ENCODE peak calls at places on chromosomes 11 and 22, in four cellular contexts. One of them, this sample, is unnamed.
A peak's percentile ranks its signal among the peaks of the same experiment; 100 is the strongest.

GRCh38 chr22:25563757-25564319 is 637 bp upstream of the GRK3 start:
- DNase-seq in IMR-90: peak; percentile 6
- DNase-seq in neuronal stem cell: no peak
- DNase-seq in H9: no peak
- DNase-seq in this sample: peak; percentile 31

GRCh38 chr11:33634291-33634834 is 66.3 kb downstream of the C11orf91 start:
- DNase-seq in IMR-90: peak; percentile 82
- DNase-seq in H9: no peak
- DNase-seq in neuronal stem cell: no peak
- DNase-seq in this sample: peak; percentile 34

GRCh38 chr22:37931893-37932389 is 21.5 kb downstream of the C22orf23 start:
- DNase-seq in H9: no peak
- DNase-seq in neuronal stem cell: no peak
- DNase-seq in IMR-90: no peak
- DNase-seq in this sample: no peak

GRCh38 chr22:23278883-23279675 is 98.8 kb downstream of the BCR start:
- DNase-seq in neuronal stem cell: no peak
- DNase-seq in IMR-90: no peak
- DNase-seq in H9: no peak
- DNase-seq in this sample: no peak

GRCh38 chr11:84564180-84564866 is 1062.8 kb downstream of the DLG2 start:
- DNase-seq in IMR-90: peak; percentile 44
- DNase-seq in neuronal stem cell: peak; percentile 35
- DNase-seq in H9: no peak
- DNase-seq in this sample: peak; percentile 43

GRCh38 chr11:35886759-35887158 is 57.1 kb upstream of the LDLRAD3 start:
- DNase-seq in neuronal stem cell: no peak
- DNase-seq in IMR-90: no peak
- DNase-seq in H9: no peak
- DNase-seq in this sample: no peak

GRCh38 chr22:26362471-26362870 is 66.6 kb upstream of the ASPHD2 start:
- DNase-seq in IMR-90: peak; percentile 6
- DNase-seq in H9: no peak
- DNase-seq in neuronal stem cell: no peak
- DNase-seq in this sample: no peak

GRCh38 chr11:77636738-77637344 is 753 bp downstream of the CLNS1A start:
- DNase-seq in H9: no peak
- DNase-seq in neuronal stem cell: no peak
- DNase-seq in IMR-90: no peak
- DNase-seq in this sample: peak; percentile 17

GRCh38 chr11:69495441-69496201 is 14.2 kb downstream of the LINC01488 start:
- DNase-seq in IMR-90: no peak
- DNase-seq in H9: no peak
- DNase-seq in neuronal stem cell: no peak
- DNase-seq in this sample: no peak

GRCh38 chr22:37178350-37179125 is 9.5 kb downstream of the C1QTNF6 start:
- DNase-seq in neuronal stem cell: no peak
- DNase-seq in H9: no peak
- DNase-seq in IMR-90: no peak
- DNase-seq in this sample: no peak

GRCh38 chr11:112159098-112159761 is 4.7 kb downstream of the IL18 start:
- DNase-seq in IMR-90: no peak
- DNase-seq in neuronal stem cell: no peak
- DNase-seq in H9: no peak
- DNase-seq in this sample: no peak

GRCh38 chr11:117662255-117662654 is 134.8 kb downstream of the DSCAML1 start:
- DNase-seq in neuronal stem cell: no peak
- DNase-seq in IMR-90: no peak
- DNase-seq in H9: no peak
- DNase-seq in this sample: no peak

DNA sequence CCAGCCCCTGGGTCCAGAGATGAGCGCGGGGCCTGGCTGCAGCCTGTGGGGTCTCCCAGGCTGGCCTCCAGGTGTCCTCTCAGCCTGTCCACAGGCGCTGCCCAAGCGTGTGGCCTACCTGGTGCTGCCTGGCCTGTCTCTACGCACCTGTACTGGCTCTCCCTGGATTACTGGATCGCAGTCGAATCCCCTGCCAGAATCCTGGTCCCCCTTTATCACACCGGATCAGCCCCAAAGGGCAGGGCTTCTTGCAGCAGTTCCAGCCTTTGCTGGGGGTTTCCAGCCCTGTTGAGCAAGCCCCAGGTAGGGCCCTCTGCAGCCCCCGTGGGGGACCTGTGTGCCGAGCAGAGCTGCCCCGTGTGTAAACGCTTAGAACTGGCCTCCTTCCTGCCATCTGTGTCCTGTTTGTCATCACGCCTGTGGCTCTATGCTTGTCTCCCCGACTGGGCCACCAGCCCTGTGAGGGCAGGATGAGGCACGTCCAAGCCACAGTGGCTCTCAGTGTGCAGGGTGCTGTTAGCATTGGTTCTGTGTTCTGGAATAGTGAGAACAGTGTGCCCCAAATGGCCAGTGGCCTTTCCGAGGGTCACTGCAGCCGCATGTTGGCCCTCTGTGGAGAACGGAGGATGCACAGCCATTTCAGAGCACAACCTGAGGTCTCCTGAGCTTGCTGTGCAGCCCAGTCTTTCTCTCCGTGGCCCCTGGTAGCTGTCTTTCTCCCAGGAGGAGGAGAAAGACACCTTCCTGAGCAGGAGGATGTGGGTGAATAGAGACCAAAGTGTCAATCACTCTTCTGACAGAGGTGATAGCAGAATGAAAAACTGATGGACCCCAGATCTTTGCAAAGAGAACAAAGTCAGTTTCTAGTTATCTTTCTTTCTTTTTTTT is 13.9 kb upstream of the TXNRD2 start:
- DNase-seq in neuronal stem cell: no peak
- DNase-seq in IMR-90: no peak
- DNase-seq in H9: no peak
- DNase-seq in this sample: no peak
- H4K91ac ChIP-seq in neuronal stem cell: no peak overlapping the region
- H4K91ac ChIP-seq in IMR-90: no peak overlapping the region
- H4K91ac ChIP-seq in H9: no peak overlapping the region
- H4K91ac ChIP-seq in this sample: no peak overlapping the region

GRCh38 chr22:19739911-19740449 is 16.6 kb downstream of the GP1BB start:
- DNase-seq in neuronal stem cell: no peak
- DNase-seq in IMR-90: no peak
- DNase-seq in H9: no peak
- DNase-seq in this sample: no peak

GRCh38 chr22:19738664-19739447 is 15.5 kb downstream of the GP1BB start:
- DNase-seq in H9: no peak
- DNase-seq in neuronal stem cell: no peak
- DNase-seq in IMR-90: no peak
- DNase-seq in this sample: no peak

GRCh38 chr22:19737846-19738663 is 14.7 kb downstream of the GP1BB start:
- DNase-seq in H9: no peak
- DNase-seq in neuronal stem cell: no peak
- DNase-seq in IMR-90: no peak
- DNase-seq in this sample: no peak

GRCh38 chr22:19740586-19740985 is 17.2 kb downstream of the GP1BB start:
- DNase-seq in H9: no peak
- DNase-seq in neuronal stem cell: no peak
- DNase-seq in IMR-90: no peak
- DNase-seq in this sample: no peak

DNA sequence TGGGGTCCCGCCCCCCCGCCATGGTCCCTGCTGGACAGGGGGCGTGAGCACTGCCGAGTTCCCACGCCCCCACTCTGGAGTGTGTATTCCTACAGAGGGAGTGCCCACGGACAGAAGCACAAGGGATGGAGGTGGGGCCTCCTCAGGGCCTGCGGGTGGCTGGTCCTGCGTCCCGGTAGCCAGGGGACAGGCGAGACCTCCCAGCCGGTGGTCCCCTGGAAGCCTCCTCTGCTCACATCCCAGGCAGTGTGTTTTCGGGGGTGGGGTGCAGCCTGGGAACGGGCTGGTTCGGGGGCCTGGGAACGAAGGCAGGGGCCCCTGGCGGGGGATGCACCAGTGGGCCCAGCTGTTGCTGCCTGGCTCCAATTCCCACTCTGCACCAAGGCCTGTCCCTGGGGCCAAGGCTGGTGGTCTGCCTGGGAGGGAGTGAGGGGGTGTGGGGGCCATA is 16.1 kb downstream of the GP1BB start:
- DNase-seq in H9: no peak
- DNase-seq in neuronal stem cell: no peak
- DNase-seq in IMR-90: no peak
- DNase-seq in this sample: no peak
- H2BK15ac ChIP-seq in H9: no peak overlapping the region
- H2BK15ac ChIP-seq in neuronal stem cell: peak overlapping the region; percentile 91
- H2BK15ac ChIP-seq in IMR-90: no peak overlapping the region
- H2BK15ac ChIP-seq in this sample: no peak overlapping the region

GRCh38 chr22:46865642-46866041 is 103.2 kb downstream of the TBC1D22A start:
- DNase-seq in IMR-90: no peak
- DNase-seq in H9: no peak
- DNase-seq in neuronal stem cell: no peak
- DNase-seq in this sample: no peak
- H4K91ac ChIP-seq in IMR-90: no peak overlapping the region
- H4K91ac ChIP-seq in H9: no peak overlapping the region
- H4K91ac ChIP-seq in neuronal stem cell: no peak overlapping the region
- H4K91ac ChIP-seq in this sample: no peak overlapping the region

DNA sequence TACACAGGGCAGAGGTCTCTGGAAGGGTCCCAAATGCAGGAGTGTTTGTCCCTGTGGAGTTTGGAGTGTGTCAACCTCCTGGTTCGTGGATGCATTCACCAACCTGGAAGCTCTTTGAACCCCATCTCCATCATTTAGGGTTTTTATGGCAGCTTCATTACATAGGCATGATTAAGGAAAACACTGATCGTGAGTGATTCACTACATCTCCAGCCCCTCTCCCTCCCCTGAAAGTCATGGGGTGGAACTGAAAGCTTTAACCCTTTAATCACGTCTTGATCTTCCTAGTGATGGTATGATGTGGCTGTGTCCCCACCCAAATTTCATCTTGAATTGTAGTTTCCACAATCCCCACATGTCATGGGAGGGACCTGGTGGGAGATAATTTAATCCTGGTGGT is 19.8 kb upstream of the INCENP start:
- DNase-seq in neuronal stem cell: no peak
- DNase-seq in H9: no peak
- DNase-seq in IMR-90: no peak
- DNase-seq in this sample: no peak
- H2BK15ac ChIP-seq in neuronal stem cell: no peak overlapping the region
- H2BK15ac ChIP-seq in H9: no peak overlapping the region
- H2BK15ac ChIP-seq in IMR-90: peak overlapping the region; percentile 65
- H2BK15ac ChIP-seq in this sample: no peak overlapping the region

GRCh38 chr11:10302744-10303557 is 1.9 kb upstream of the ADM start:
- DNase-seq in IMR-90: peak; percentile 59
- DNase-seq in neuronal stem cell: peak; percentile 46
- DNase-seq in H9: peak; percentile 59
- DNase-seq in this sample: peak; percentile 85

GRCh38 chr11:10305964-10306918 is 1.4 kb downstream of the ADM start:
- DNase-seq in IMR-90: peak; percentile 32
- DNase-seq in neuronal stem cell: no peak
- DNase-seq in H9: peak; percentile 61
- DNase-seq in this sample: peak; percentile 38

GRCh38 chr11:10305262-10305963 is 540 bp downstream of the ADM start:
- DNase-seq in H9: peak; percentile 55
- DNase-seq in neuronal stem cell: no peak
- DNase-seq in IMR-90: peak; percentile 9
- DNase-seq in this sample: no peak

GRCh38 chr11:10303558-10304363 is 1.1 kb upstream of the ADM start:
- DNase-seq in neuronal stem cell: no peak
- DNase-seq in IMR-90: peak; percentile 68
- DNase-seq in H9: peak; percentile 52
- DNase-seq in this sample: peak; percentile 79

DNA sequence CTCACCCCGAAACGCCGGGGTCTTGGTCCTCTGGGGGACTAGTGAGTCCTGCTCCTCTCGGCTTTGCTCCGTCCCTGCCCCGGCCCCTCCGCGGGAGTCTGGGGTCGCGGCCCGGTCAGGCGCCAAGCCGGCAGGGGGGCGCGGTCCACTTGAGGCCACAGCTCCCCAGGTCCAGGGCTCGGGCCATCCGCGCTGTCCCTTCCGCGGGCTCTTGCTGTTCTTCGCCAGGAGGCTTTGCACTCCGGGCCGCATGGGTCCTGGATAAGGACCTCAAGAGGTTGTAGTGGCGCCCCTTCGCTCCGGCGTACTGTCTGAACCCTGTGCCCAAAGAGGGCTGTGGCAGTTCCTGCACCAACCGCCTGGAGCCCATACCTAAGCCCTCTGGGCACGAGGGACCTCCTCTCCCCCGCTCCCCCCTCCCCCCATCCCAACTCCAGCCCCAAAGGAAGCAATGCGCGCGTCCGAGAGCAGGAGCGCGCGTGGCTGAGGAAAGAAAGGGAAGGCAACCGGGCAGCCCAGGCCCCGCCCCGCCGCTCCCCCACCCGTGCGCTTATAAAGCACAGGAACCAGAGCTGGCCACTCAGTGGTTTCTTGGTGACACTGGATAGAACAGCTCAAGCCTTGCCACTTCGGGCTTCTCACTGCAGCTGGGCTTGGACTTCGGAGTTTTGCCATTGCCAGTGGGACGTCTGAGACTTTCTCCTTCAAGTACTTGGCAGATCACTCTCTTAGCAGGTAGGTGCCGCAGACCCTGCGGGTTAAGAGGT is at the start of gene ADM:
- DNase-seq in neuronal stem cell: peak; percentile 74
- DNase-seq in IMR-90: peak; percentile 93
- DNase-seq in H9: peak; percentile 88
- DNase-seq in this sample: peak; percentile 96
- H4K91ac ChIP-seq in neuronal stem cell: no peak within 1 kb of the TSS
- H4K91ac ChIP-seq in IMR-90: peak within 1 kb of the TSS; percentile 100
- H4K91ac ChIP-seq in H9: no peak within 1 kb of the TSS
- H4K91ac ChIP-seq in this sample: peak within 1 kb of the TSS; percentile 91

GRCh38 chr11:72782081-72782920 is 11.5 kb downstream of the STARD10 start:
- DNase-seq in neuronal stem cell: no peak
- DNase-seq in H9: peak; percentile 62
- DNase-seq in IMR-90: no peak
- DNase-seq in this sample: no peak
- H2BK15ac ChIP-seq in neuronal stem cell: peak overlapping the region; percentile 34
- H2BK15ac ChIP-seq in H9: no peak overlapping the region
- H2BK15ac ChIP-seq in IMR-90: no peak overlapping the region
- H2BK15ac ChIP-seq in this sample: no peak overlapping the region

GRCh38 chr11:121687961-121688566 is 235.3 kb upstream of the SORL1-AS1 start:
- DNase-seq in H9: peak; percentile 62
- DNase-seq in IMR-90: peak; percentile 70
- DNase-seq in neuronal stem cell: no peak
- DNase-seq in this sample: peak; percentile 37

GRCh38 chr11:121692236-121692635 is 239.5 kb upstream of the SORL1-AS1 start:
- DNase-seq in neuronal stem cell: no peak
- DNase-seq in H9: no peak
- DNase-seq in IMR-90: peak; percentile 20
- DNase-seq in this sample: no peak

DNA sequence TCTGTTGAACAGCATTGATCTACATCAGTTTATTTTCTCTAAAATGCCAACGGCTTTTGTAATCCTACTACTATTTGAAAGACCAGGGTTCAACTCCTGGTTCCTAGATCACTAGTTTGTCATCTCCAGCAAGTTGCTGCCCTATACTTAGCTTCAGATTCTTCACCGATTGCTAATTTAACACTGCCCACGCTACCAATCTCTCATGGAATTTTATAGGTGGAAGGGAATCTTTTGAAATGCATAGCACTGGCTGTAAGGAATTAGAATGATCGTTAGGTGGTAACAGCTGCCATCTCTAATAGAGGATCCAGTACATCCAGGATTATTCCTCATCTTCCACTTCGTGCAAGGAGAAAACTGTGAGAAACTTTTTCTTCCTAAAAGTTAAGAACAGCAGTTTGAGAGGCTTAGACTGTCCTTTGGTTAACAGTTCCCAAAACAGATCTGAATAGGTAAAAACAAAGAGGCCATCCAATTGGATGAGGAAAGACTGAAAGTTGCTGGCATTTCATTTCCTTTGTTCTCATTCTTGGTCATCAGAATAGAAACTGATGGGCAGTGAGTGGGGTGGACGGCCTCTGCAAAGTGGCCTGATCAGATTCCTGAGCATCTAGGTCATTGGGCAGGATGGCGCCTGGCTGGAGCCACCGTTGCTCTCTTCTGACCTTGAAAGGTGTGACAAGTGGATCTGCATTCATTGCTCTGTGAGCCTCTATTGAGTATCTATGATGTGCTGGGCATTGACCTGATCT is 236.3 kb upstream of the SORL1-AS1 start:
- DNase-seq in H9: peak; percentile 52
- DNase-seq in neuronal stem cell: no peak
- DNase-seq in IMR-90: no peak
- DNase-seq in this sample: no peak
- H4K91ac ChIP-seq in H9: no peak overlapping the region
- H4K91ac ChIP-seq in neuronal stem cell: no peak overlapping the region
- H4K91ac ChIP-seq in IMR-90: no peak overlapping the region
- H4K91ac ChIP-seq in this sample: no peak overlapping the region

This sample was measured in mesenchymal stem cell.